ENCODE peak calls at places on chromosomes 3 and 15, in seven cellular contexts. One of them, this sample, is unnamed.

GRCh38 chr3:183428140-183429023 is at the start of gene MCF2L2:
- DNase-seq in SJSA1: no peak
- DNase-seq in neural progenitor cell: peak; percentile 87
- DNase-seq in heart right ventricle: peak; percentile 71
- DNase-seq in heart left ventricle: peak; percentile 88
- DNase-seq in aorta: peak; percentile 87
- DNase-seq in hepatocyte: peak; percentile 69
- DNase-seq in this sample: no peak

GRCh38 chr3:195870442-195870841 is 37.9 kb downstream of the TNK2 start:
- DNase-seq in SJSA1: no peak
- DNase-seq in neural progenitor cell: no peak
- DNase-seq in heart right ventricle: no peak
- DNase-seq in aorta: peak; percentile 76
- DNase-seq in heart left ventricle: peak; percentile 60
- DNase-seq in hepatocyte: no peak
- DNase-seq in this sample: no peak

GRCh38 chr15:101124731-101125558 is 126.9 kb downstream of the CHSY1 start:
- DNase-seq in hepatocyte: no peak
- DNase-seq in heart right ventricle: no peak
- DNase-seq in aorta: no peak
- DNase-seq in neural progenitor cell: no peak
- DNase-seq in SJSA1: peak; percentile 93
- DNase-seq in heart left ventricle: no peak
- DNase-seq in this sample: no peak

GRCh38 chr3:47225310-47225906 is 57.2 kb downstream of the KIF9 start:
- DNase-seq in SJSA1: no peak
- DNase-seq in neural progenitor cell: no peak
- DNase-seq in hepatocyte: no peak
- DNase-seq in aorta: no peak
- DNase-seq in heart right ventricle: no peak
- DNase-seq in heart left ventricle: no peak
- DNase-seq in this sample: no peak

GRCh38 chr3:125602752-125603649 is 7.7 kb upstream of the OSBPL11 start:
- DNase-seq in hepatocyte: no peak
- DNase-seq in heart right ventricle: no peak
- DNase-seq in neural progenitor cell: peak; percentile 33
- DNase-seq in aorta: no peak
- DNase-seq in heart left ventricle: no peak
- DNase-seq in SJSA1: peak; percentile 60
- DNase-seq in this sample: no peak

GRCh38 chr3:98039322-98040024 is 4.4 kb upstream of the GABRR3 start:
- DNase-seq in SJSA1: peak; percentile 88
- DNase-seq in neural progenitor cell: peak; percentile 69
- DNase-seq in heart right ventricle: peak; percentile 49
- DNase-seq in heart left ventricle: no peak
- DNase-seq in aorta: no peak
- DNase-seq in hepatocyte: peak; percentile 80
- DNase-seq in this sample: peak; percentile 33

GRCh38 chr15:85589873-85590272 is 204.9 kb downstream of the KLHL25 start:
- DNase-seq in aorta: no peak
- DNase-seq in hepatocyte: peak; percentile 26
- DNase-seq in heart left ventricle: no peak
- DNase-seq in SJSA1: no peak
- DNase-seq in neural progenitor cell: no peak
- DNase-seq in heart right ventricle: no peak
- DNase-seq in this sample: no peak

GRCh38 chr15:78322243-78322642 is 17.9 kb upstream of the CRABP1 start:
- DNase-seq in SJSA1: peak; percentile 89
- DNase-seq in aorta: no peak
- DNase-seq in heart left ventricle: no peak
- DNase-seq in neural progenitor cell: no peak
- DNase-seq in heart right ventricle: peak; percentile 11
- DNase-seq in hepatocyte: no peak
- DNase-seq in this sample: no peak

GRCh38 chr3:58999134-58999778 is 50.6 kb downstream of the CFAP20DC start:
- DNase-seq in heart right ventricle: no peak
- DNase-seq in hepatocyte: peak; percentile 18
- DNase-seq in SJSA1: no peak
- DNase-seq in heart left ventricle: no peak
- DNase-seq in neural progenitor cell: no peak
- DNase-seq in aorta: no peak
- DNase-seq in this sample: no peak

GRCh38 chr3:128853826-128854225 is 25.6 kb upstream of the ACAD9 start:
- DNase-seq in heart right ventricle: no peak
- DNase-seq in neural progenitor cell: no peak
- DNase-seq in aorta: no peak
- DNase-seq in hepatocyte: no peak
- DNase-seq in heart left ventricle: no peak
- DNase-seq in SJSA1: no peak
- DNase-seq in this sample: no peak

GRCh38 chr15:26129852-26130251 is 266.7 kb upstream of the ATP10A start:
- DNase-seq in SJSA1: no peak
- DNase-seq in heart right ventricle: no peak
- DNase-seq in hepatocyte: no peak
- DNase-seq in aorta: no peak
- DNase-seq in neural progenitor cell: no peak
- DNase-seq in heart left ventricle: no peak
- DNase-seq in this sample: no peak

GRCh38 chr15:66827698-66828055 is 125.6 kb downstream of the SMAD6 start:
- DNase-seq in heart right ventricle: no peak
- DNase-seq in heart left ventricle: no peak
- DNase-seq in SJSA1: no peak
- DNase-seq in aorta: peak; percentile 46
- DNase-seq in hepatocyte: no peak
- DNase-seq in neural progenitor cell: no peak
- DNase-seq in this sample: peak; percentile 17

GRCh38 chr3:169564883-169565282 is 98.6 kb downstream of the MECOM start:
- DNase-seq in hepatocyte: no peak
- DNase-seq in SJSA1: no peak
- DNase-seq in heart right ventricle: no peak
- DNase-seq in neural progenitor cell: no peak
- DNase-seq in heart left ventricle: no peak
- DNase-seq in aorta: no peak
- DNase-seq in this sample: no peak

GRCh38 chr3:54649551-54649950 is 278.3 kb downstream of the LRTM1 start:
- DNase-seq in neural progenitor cell: peak; percentile 42
- DNase-seq in aorta: no peak
- DNase-seq in heart left ventricle: no peak
- DNase-seq in hepatocyte: no peak
- DNase-seq in heart right ventricle: no peak
- DNase-seq in SJSA1: no peak
- DNase-seq in this sample: no peak

GRCh38 chr3:14606663-14607339 is 44.8 kb upstream of the CCDC174 start:
- DNase-seq in hepatocyte: no peak
- DNase-seq in aorta: no peak
- DNase-seq in heart left ventricle: no peak
- DNase-seq in neural progenitor cell: no peak
- DNase-seq in heart right ventricle: no peak
- DNase-seq in SJSA1: no peak
- DNase-seq in this sample: no peak

GRCh38 chr3:14602804-14603644 is 48.5 kb upstream of the CCDC174 start:
- DNase-seq in heart right ventricle: no peak
- DNase-seq in SJSA1: no peak
- DNase-seq in aorta: no peak
- DNase-seq in neural progenitor cell: peak; percentile 80
- DNase-seq in hepatocyte: peak; percentile 51
- DNase-seq in heart left ventricle: no peak
- DNase-seq in this sample: no peak

GRCh38 chr3:14605744-14606143 is 45.8 kb upstream of the CCDC174 start:
- DNase-seq in heart left ventricle: no peak
- DNase-seq in heart right ventricle: no peak
- DNase-seq in neural progenitor cell: no peak
- DNase-seq in aorta: no peak
- DNase-seq in SJSA1: no peak
- DNase-seq in hepatocyte: no peak
- DNase-seq in this sample: no peak

GRCh38 chr3:14602006-14602803 is 49.4 kb upstream of the CCDC174 start:
- DNase-seq in aorta: no peak
- DNase-seq in heart right ventricle: no peak
- DNase-seq in SJSA1: no peak
- DNase-seq in hepatocyte: peak; percentile 42
- DNase-seq in neural progenitor cell: peak; percentile 76
- DNase-seq in heart left ventricle: no peak
- DNase-seq in this sample: no peak

GRCh38 chr3:14605070-14605469 is 46.5 kb upstream of the CCDC174 start:
- DNase-seq in neural progenitor cell: no peak
- DNase-seq in heart left ventricle: no peak
- DNase-seq in aorta: no peak
- DNase-seq in SJSA1: no peak
- DNase-seq in hepatocyte: peak; percentile 46
- DNase-seq in heart right ventricle: no peak
- DNase-seq in this sample: no peak
- H3K4me1 ChIP-seq in neural progenitor cell: no peaks in the 10 kb centered on the region
- H3K4me1 ChIP-seq in heart left ventricle: peaks cover 7% of the 10 kb centered on the region
- H3K4me1 ChIP-seq in aorta: no peaks in the 10 kb centered on the region
- H3K4me1 ChIP-seq in SJSA1: peaks cover 42% of the 10 kb centered on the region
- H3K4me1 ChIP-seq in hepatocyte: peaks cover 8% of the 10 kb centered on the region
- H3K4me1 ChIP-seq in heart right ventricle: peaks cover 10% of the 10 kb centered on the region
- H3K4me1 ChIP-seq in this sample: no peaks in the 10 kb centered on the region

GRCh38 chr15:58608129-58608590 is 141.3 kb downstream of the ADAM10 start:
- DNase-seq in aorta: no peak
- DNase-seq in hepatocyte: no peak
- DNase-seq in heart left ventricle: no peak
- DNase-seq in heart right ventricle: no peak
- DNase-seq in SJSA1: peak; percentile 79
- DNase-seq in neural progenitor cell: no peak
- DNase-seq in this sample: no peak
- H3K36me3 ChIP-seq in aorta: no peaks in the 10 kb centered on the region
- H3K36me3 ChIP-seq in hepatocyte: no peaks in the 10 kb centered on the region
- H3K36me3 ChIP-seq in heart left ventricle: peaks cover 22% of the 10 kb centered on the region
- H3K36me3 ChIP-seq in heart right ventricle: peaks cover 4% of the 10 kb centered on the region
- H3K36me3 ChIP-seq in SJSA1: peaks cover 37% of the 10 kb centered on the region
- H3K36me3 ChIP-seq in neural progenitor cell: peaks cover 15% of the 10 kb centered on the region
- H3K36me3 ChIP-seq in this sample: no peaks in the 10 kb centered on the region

GRCh38 chr15:88899251-88899650 is 3.9 kb upstream of the HAPLN3 start:
- DNase-seq in heart right ventricle: no peak
- DNase-seq in neural progenitor cell: no peak
- DNase-seq in hepatocyte: no peak
- DNase-seq in aorta: no peak
- DNase-seq in heart left ventricle: no peak
- DNase-seq in SJSA1: no peak
- DNase-seq in this sample: no peak
- H3K4me1 ChIP-seq in heart right ventricle: peaks cover 47% of the 10 kb centered on the region
- H3K4me1 ChIP-seq in neural progenitor cell: peaks cover 33% of the 10 kb centered on the region
- H3K4me1 ChIP-seq in hepatocyte: peaks cover 25% of the 10 kb centered on the region
- H3K4me1 ChIP-seq in aorta: peaks cover 2% of the 10 kb centered on the region
- H3K4me1 ChIP-seq in heart left ventricle: peaks cover 54% of the 10 kb centered on the region
- H3K4me1 ChIP-seq in SJSA1: peaks cover 36% of the 10 kb centered on the region
- H3K4me1 ChIP-seq in this sample: peaks cover 16% of the 10 kb centered on the region

GRCh38 chr3:72401005-72401404 is 447.2 kb downstream of the SHQ1 start:
- DNase-seq in hepatocyte: no peak
- DNase-seq in heart left ventricle: no peak
- DNase-seq in aorta: no peak
- DNase-seq in neural progenitor cell: no peak
- DNase-seq in SJSA1: no peak
- DNase-seq in heart right ventricle: no peak
- DNase-seq in this sample: no peak

GRCh38 chr3:72411102-72411501 is 437.1 kb downstream of the SHQ1 start:
- DNase-seq in hepatocyte: no peak
- DNase-seq in neural progenitor cell: no peak
- DNase-seq in aorta: no peak
- DNase-seq in heart left ventricle: no peak
- DNase-seq in heart right ventricle: no peak
- DNase-seq in SJSA1: no peak
- DNase-seq in this sample: no peak

GRCh38 chr3:72408983-72409779 is 439.1 kb downstream of the SHQ1 start:
- DNase-seq in hepatocyte: no peak
- DNase-seq in aorta: no peak
- DNase-seq in heart left ventricle: no peak
- DNase-seq in neural progenitor cell: no peak
- DNase-seq in heart right ventricle: no peak
- DNase-seq in SJSA1: no peak
- DNase-seq in this sample: no peak

GRCh38 chr3:72411843-72412242 is 436.4 kb downstream of the SHQ1 start:
- DNase-seq in heart left ventricle: no peak
- DNase-seq in neural progenitor cell: no peak
- DNase-seq in SJSA1: no peak
- DNase-seq in heart right ventricle: no peak
- DNase-seq in hepatocyte: no peak
- DNase-seq in aorta: no peak
- DNase-seq in this sample: no peak

DNA sequence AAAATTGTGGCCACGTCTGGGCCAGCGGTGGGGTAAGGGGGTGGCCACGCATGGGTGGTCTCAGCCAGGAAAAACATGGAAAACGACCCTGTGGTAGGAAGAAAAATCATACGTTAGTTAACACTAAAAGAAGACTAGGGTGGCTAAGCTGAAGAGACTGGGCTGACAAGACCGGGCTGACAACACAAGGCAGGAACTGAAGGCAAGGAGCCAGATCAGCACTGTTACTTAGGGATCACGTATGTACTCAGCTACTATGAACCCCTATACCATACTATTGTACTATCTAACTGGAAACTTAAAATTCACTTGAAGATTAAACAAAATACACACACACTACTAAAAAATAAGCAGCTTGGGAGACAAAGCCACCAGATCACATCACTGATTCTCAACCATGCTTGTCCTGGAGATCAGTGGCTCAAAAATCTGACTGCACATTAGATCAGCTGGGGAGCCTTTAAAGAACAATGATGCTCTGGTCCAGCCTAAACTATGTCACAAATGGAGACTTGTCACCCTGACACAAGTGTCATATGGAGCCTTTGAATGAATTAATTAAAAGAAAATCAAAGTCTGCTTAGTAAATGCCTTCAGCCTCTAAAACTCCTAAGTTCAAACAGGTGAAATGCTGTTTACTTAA is 442.2 kb downstream of the SHQ1 start:
- DNase-seq in hepatocyte: no peak
- DNase-seq in aorta: no peak
- DNase-seq in heart right ventricle: peak; percentile 11
- DNase-seq in neural progenitor cell: no peak
- DNase-seq in SJSA1: no peak
- DNase-seq in heart left ventricle: no peak
- DNase-seq in this sample: no peak
- H3K36me3 ChIP-seq in hepatocyte: no peaks in the 10 kb centered on the region
- H3K36me3 ChIP-seq in aorta: no peaks in the 10 kb centered on the region
- H3K36me3 ChIP-seq in heart right ventricle: no peaks in the 10 kb centered on the region
- H3K36me3 ChIP-seq in neural progenitor cell: no peaks in the 10 kb centered on the region
- H3K36me3 ChIP-seq in SJSA1: peaks cover 4% of the 10 kb centered on the region
- H3K36me3 ChIP-seq in heart left ventricle: no peaks in the 10 kb centered on the region
- H3K36me3 ChIP-seq in this sample: no peaks in the 10 kb centered on the region

DNA sequence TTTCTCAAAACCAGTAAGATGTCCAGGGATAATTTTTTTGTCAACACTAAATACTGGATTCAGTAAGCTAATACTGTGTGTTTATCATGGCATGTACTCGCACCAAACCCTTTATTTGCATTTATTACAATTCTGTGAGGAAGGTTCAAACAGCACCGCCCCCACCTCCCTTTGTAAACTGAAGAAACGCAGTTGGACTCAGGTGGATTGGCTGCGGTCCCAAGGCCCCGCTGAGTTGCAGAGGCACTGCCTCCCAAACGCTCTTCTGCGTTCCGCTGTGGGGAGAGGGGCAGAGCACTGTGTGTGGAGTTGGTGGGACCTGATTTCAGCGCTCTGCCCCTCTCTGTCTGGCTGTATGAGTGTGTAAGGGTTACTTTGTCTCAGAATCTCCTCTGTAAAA is 1.2 kb downstream of the RCCD1 start:
- DNase-seq in heart left ventricle: no peak
- DNase-seq in aorta: no peak
- DNase-seq in hepatocyte: no peak
- DNase-seq in SJSA1: no peak
- DNase-seq in heart right ventricle: no peak
- DNase-seq in neural progenitor cell: no peak
- DNase-seq in this sample: no peak
- H3K4me1 ChIP-seq in heart left ventricle: peaks cover 40% of the 10 kb centered on the region
- H3K4me1 ChIP-seq in aorta: no peaks in the 10 kb centered on the region
- H3K4me1 ChIP-seq in hepatocyte: peaks cover 17% of the 10 kb centered on the region
- H3K4me1 ChIP-seq in SJSA1: peaks cover 11% of the 10 kb centered on the region
- H3K4me1 ChIP-seq in heart right ventricle: peaks cover 32% of the 10 kb centered on the region
- H3K4me1 ChIP-seq in neural progenitor cell: peaks cover 12% of the 10 kb centered on the region
- H3K4me1 ChIP-seq in this sample: peaks cover 3% of the 10 kb centered on the region

GRCh38 chr3:10823516-10823818 is 7.4 kb downstream of the SLC6A11 start:
- DNase-seq in hepatocyte: no peak
- DNase-seq in SJSA1: no peak
- DNase-seq in heart left ventricle: no peak
- DNase-seq in aorta: no peak
- DNase-seq in neural progenitor cell: no peak
- DNase-seq in heart right ventricle: no peak
- DNase-seq in this sample: no peak
- H3K36me3 ChIP-seq in hepatocyte: no peaks in the 10 kb centered on the region
- H3K36me3 ChIP-seq in SJSA1: no peaks in the 10 kb centered on the region
- H3K36me3 ChIP-seq in heart left ventricle: no peaks in the 10 kb centered on the region
- H3K36me3 ChIP-seq in aorta: no peaks in the 10 kb centered on the region
- H3K36me3 ChIP-seq in neural progenitor cell: no peaks in the 10 kb centered on the region
- H3K36me3 ChIP-seq in heart right ventricle: no peaks in the 10 kb centered on the region
- H3K36me3 ChIP-seq in this sample: no peaks in the 10 kb centered on the region

This sample was measured in breast epithelium.